ENCODE peak calls at places on chromosome 4, in five cellular contexts. R is right atrium auricular region, S is cardiac muscle cell, Q is heart left ventricle, C is AG10803. D is an unnamed sample.

GRCh38 chr4:11602606-11603355 is 174.1 kb upstream of the HS3ST1 start:
- DNase-seq in Q (no peak), R (no peak), S (no peak), C (no peak), D (no peak)

GRCh38 chr4:94561249-94562024 is 109.7 kb downstream of the PDLIM5 start:
- DNase-seq in C (peak), R (no peak), Q (no peak), S (peak), D (no peak)

GRCh38 chr4:113635739-113636437 is 125.7 kb downstream of the CAMK2D start:
- DNase-seq in S (peak), C (peak), Q (no peak), R (no peak), D (no peak)

GRCh38 chr4:152220201-152220666 is 315.7 kb downstream of the FBXW7 start:
- DNase-seq in S (no peak), R (no peak), C (peak), Q (no peak), D (no peak)

GRCh38 chr4:23232987-23233386 is 540.2 kb downstream of the GBA3 start:
- DNase-seq in S (peak), Q (no peak), C (no peak), R (no peak), D (no peak)

GRCh38 chr4:164931551-164932324 is 45.7 kb downstream of the TRIM61 start:
- DNase-seq in Q (no peak), S (no peak), C (peak), R (no peak), D (no peak)

GRCh38 chr4:158895797-158896442 is 127.1 kb downstream of the FNIP2 start:
- DNase-seq in R (no peak), Q (no peak), C (no peak), S (peak), D (no peak)

GRCh38 chr4:48141048-48141447 is 7.0 kb upstream of the TXK start:
- DNase-seq in R (no peak), S (peak), C (peak), Q (no peak), D (no peak)

GRCh38 chr4:80204433-80204832 is 7.1 kb downstream of the PRDM8 start:
- DNase-seq in S (no peak), C (no peak), R (no peak), Q (no peak), D (no peak)

GRCh38 chr4:89898304-89898716 is 3.7 kb downstream of the MMRN1 start:
- DNase-seq in S (no peak), R (no peak), C (no peak), Q (no peak), D (no peak)

GRCh38 chr4:152614337-152614736 is 65.5 kb downstream of the TMEM154 start:
- DNase-seq in R (no peak), C (no peak), Q (no peak), S (no peak), D (peak)

GRCh38 chr4:29588615-29589014 is 1131.6 kb upstream of the PCDH7 start:
- DNase-seq in C (no peak), R (no peak), Q (no peak), S (no peak), D (no peak)

GRCh38 chr4:168857009-168857408 is 153.0 kb downstream of the CBR4 start:
- DNase-seq in C (no peak), Q (no peak), R (no peak), S (no peak), D (no peak)

GRCh38 chr4:159070742-159071141 is 32.1 kb upstream of the RAPGEF2 start:
- DNase-seq in S (peak), C (peak), R (no peak), Q (no peak), D (no peak)

GRCh38 chr4:70715097-70715496 is 6.7 kb upstream of the RUFY3 start:
- DNase-seq in Q (no peak), C (peak), R (no peak), S (peak), D (no peak)

GRCh38 chr4:16889945-16890344 is 8.5 kb downstream of the LDB2 start:
- DNase-seq in S (no peak), Q (no peak), C (no peak), R (no peak), D (no peak)

GRCh38 chr4:16887887-16888286 is 10.6 kb downstream of the LDB2 start:
- DNase-seq in S (no peak), Q (no peak), C (no peak), R (no peak), D (no peak)

GRCh38 chr4:16881151-16881884 is 17.1 kb downstream of the LDB2 start:
- DNase-seq in S (no peak), R (no peak), C (no peak), Q (no peak), D (no peak)

GRCh38 chr4:16883816-16884215 is 14.6 kb downstream of the LDB2 start:
- DNase-seq in S (no peak), C (no peak), Q (no peak), R (no peak), D (no peak)

GRCh38 chr4:16884673-16885460 is 13.6 kb downstream of the LDB2 start:
- DNase-seq in R (no peak), C (no peak), Q (no peak), S (no peak), D (no peak)
- TF ChIP-seq CTCF in R (no peak), C (peak), Q (no peak), S (no peak), D (peak)

GRCh38 chr4:1856071-1856919 is at the start of gene LETM1:
- DNase-seq in Q (peak), R (peak), S (peak), C (peak), D (peak)

GRCh38 chr4:1857931-1858330 is 2.0 kb upstream of the LETM1 start:
- DNase-seq in Q (no peak), S (no peak), C (no peak), R (no peak), D (no peak)

GRCh38 chr4:1859389-1859753 is 3.4 kb upstream of the LETM1 start:
- DNase-seq in C (no peak), Q (no peak), S (no peak), R (no peak), D (no peak)

GRCh38 chr4:1855334-1856070 is 454 bp downstream of the LETM1 start:
- DNase-seq in R (no peak), S (no peak), C (no peak), Q (no peak), D (no peak)

GRCh38 chr4:1856920-1857699 is 1.2 kb upstream of the LETM1 start:
- DNase-seq in C (no peak), S (peak), R (no peak), Q (no peak), D (no peak)
- TF ChIP-seq CTCF in C (no peak), S (no peak), R (no peak), Q (no peak), D (no peak)

GRCh38 chr4:122930877-122931276 is 8.5 kb upstream of the NUDT6 start:
- DNase-seq in C (peak), R (no peak), Q (no peak), S (peak), D (no peak)
- TF ChIP-seq CTCF in C (peak), R (peak), Q (peak), S (peak), D (peak)

DNA sequence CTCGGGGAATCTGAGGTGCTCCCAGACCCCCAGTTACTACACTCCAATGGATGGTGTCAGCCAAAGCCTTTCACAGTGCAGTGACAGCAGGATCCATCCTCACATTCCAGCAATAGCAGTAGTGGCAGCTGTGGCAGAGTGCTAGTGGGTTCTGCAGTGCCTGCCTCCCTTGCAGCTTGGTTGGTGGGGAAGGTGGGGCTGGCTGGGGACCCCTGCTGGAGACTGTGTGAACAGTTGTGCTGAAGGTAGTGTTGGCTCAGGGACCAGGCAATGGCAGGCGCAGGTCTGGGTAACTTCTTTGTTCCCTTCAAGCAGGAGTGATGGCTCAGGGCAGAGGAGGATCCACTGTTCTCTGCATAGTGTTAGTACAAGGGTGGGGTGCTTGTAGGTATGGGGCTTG is 343.7 kb upstream of the TRAM1L1 start:
- DNase-seq in R (no peak), Q (no peak), S (no peak), C (no peak), D (no peak)
- TF ChIP-seq CTCF in R (no peak), Q (no peak), S (no peak), C (no peak), D (no peak)

GRCh38 chr4:126995235-126995634 is 637.5 kb upstream of the INTU start:
- DNase-seq in S (no peak), R (no peak), Q (no peak), C (no peak), D (no peak)
- TF ChIP-seq CTCF in S (no peak), R (no peak), Q (no peak), C (no peak), D (no peak)

GRCh38 chr4:1758306-1759121 is 34.6 kb upstream of the FGFR3 start:
- DNase-seq in S (no peak), R (no peak), Q (no peak), C (no peak), D (no peak)
- TF ChIP-seq CTCF in S (no peak), R (no peak), Q (no peak), C (no peak), D (no peak)

DNA sequence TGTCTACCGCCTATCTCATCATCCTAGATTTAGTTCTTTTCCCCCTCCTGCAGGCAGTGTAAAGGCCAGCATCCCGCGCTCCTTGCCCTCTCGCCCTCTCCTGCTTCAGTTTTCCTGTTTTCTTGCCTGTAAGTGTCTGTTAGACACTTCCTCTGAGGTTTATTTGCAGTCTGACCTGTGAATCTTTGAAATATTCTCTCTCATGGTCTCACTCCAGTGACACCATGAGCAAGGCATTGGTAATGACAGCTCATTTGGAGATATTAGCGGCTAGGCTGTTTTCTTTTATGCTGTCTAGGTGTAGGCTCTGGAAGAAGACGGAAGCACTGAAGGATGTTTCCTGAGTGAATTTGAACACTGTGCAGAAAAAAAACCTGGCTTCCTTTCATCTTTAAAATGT is 179.6 kb downstream of the KDR start:
- DNase-seq in C (no peak), Q (no peak), R (no peak), S (no peak), D (no peak)
- TF ChIP-seq CTCF in C (peak), Q (peak), R (no peak), S (peak), D (no peak)

GRCh38 chr4:20253799-20254409 is 2.2 kb downstream of the SLIT2 start:
- DNase-seq in Q (peak), R (no peak), C (peak), S (peak), D (peak)

GRCh38 chr4:20252656-20253271 is 1.1 kb downstream of the SLIT2 start:
- DNase-seq in S (peak), R (no peak), Q (peak), C (peak), D (peak)

GRCh38 chr4:20253272-20253798 is 1.6 kb downstream of the SLIT2 start:
- DNase-seq in S (peak), R (no peak), Q (no peak), C (no peak), D (no peak)

GRCh38 chr4:20251061-20251795 is 477 bp upstream of the SLIT2 start:
- DNase-seq in S (peak), C (no peak), R (no peak), Q (no peak), D (no peak)

GRCh38 chr4:20251796-20252655 is at the start of gene SLIT2:
- DNase-seq in S (peak), C (peak), Q (peak), R (peak), D (peak)
- TF ChIP-seq CTCF in S (no peak), C (no peak), Q (peak), R (no peak), D (no peak)

GRCh38 chr4:136186650-136187049 is 1345.6 kb downstream of the PCDH18 start:
- DNase-seq in R (no peak), C (no peak), Q (no peak), S (no peak), D (no peak)

GRCh38 chr4:136183513-136183912 is 1348.8 kb downstream of the PCDH18 start:
- DNase-seq in S (no peak), R (no peak), C (no peak), Q (no peak), D (no peak)
- TF ChIP-seq CTCF in S (no peak), R (no peak), C (no peak), Q (no peak), D (no peak)